ENCODE peak calls at places on chromosomes 3 and 15, in nine cellular contexts. One of them, this sample, is unnamed.

GRCh38 chr3:185066251-185066650 is 86.6 kb downstream of the C3orf70 start:
- DNase-seq in prostate gland: no peak
- DNase-seq in K562: no peak
- DNase-seq in stomach: no peak
- DNase-seq in transverse colon: no peak
- DNase-seq in GM23338: no peak
- DNase-seq in HepG2: no peak
- DNase-seq in Panc1: no peak
- DNase-seq in sigmoid colon: no peak
- DNase-seq in this sample: no peak

GRCh38 chr15:82731527-82731926 is 21.9 kb upstream of the AP3B2 start:
- DNase-seq in transverse colon: no peak
- DNase-seq in HepG2: no peak
- DNase-seq in stomach: no peak
- DNase-seq in prostate gland: no peak
- DNase-seq in GM23338: no peak
- DNase-seq in Panc1: no peak
- DNase-seq in K562: no peak
- DNase-seq in sigmoid colon: no peak
- DNase-seq in this sample: no peak

GRCh38 chr3:195007794-195008193 is 263.2 kb downstream of the XXYLT1 start:
- DNase-seq in stomach: peak
- DNase-seq in GM23338: no peak
- DNase-seq in transverse colon: no peak
- DNase-seq in prostate gland: no peak
- DNase-seq in HepG2: no peak
- DNase-seq in K562: no peak
- DNase-seq in Panc1: no peak
- DNase-seq in sigmoid colon: peak
- DNase-seq in this sample: no peak

GRCh38 chr3:149401926-149402310 is 24.5 kb upstream of the TM4SF1 start:
- DNase-seq in transverse colon: no peak
- DNase-seq in stomach: no peak
- DNase-seq in K562: no peak
- DNase-seq in GM23338: no peak
- DNase-seq in sigmoid colon: no peak
- DNase-seq in prostate gland: no peak
- DNase-seq in HepG2: peak
- DNase-seq in Panc1: no peak
- DNase-seq in this sample: no peak

GRCh38 chr15:42879390-42879912 is 41.1 kb downstream of the TTBK2 start:
- DNase-seq in K562: no peak
- DNase-seq in HepG2: no peak
- DNase-seq in stomach: no peak
- DNase-seq in transverse colon: no peak
- DNase-seq in GM23338: no peak
- DNase-seq in sigmoid colon: no peak
- DNase-seq in Panc1: no peak
- DNase-seq in prostate gland: no peak
- DNase-seq in this sample: no peak

GRCh38 chr3:47283596-47284364 is 1.0 kb downstream of the KLHL18 start:
- DNase-seq in GM23338: peak
- DNase-seq in HepG2: no peak
- DNase-seq in transverse colon: peak
- DNase-seq in prostate gland: no peak
- DNase-seq in stomach: no peak
- DNase-seq in K562: peak
- DNase-seq in sigmoid colon: peak
- DNase-seq in Panc1: no peak
- DNase-seq in this sample: no peak

GRCh38 chr3:17850448-17850847 is 108.0 kb upstream of the TBC1D5 start:
- DNase-seq in K562: no peak
- DNase-seq in Panc1: no peak
- DNase-seq in stomach: no peak
- DNase-seq in HepG2: no peak
- DNase-seq in GM23338: no peak
- DNase-seq in transverse colon: no peak
- DNase-seq in sigmoid colon: no peak
- DNase-seq in prostate gland: no peak
- DNase-seq in this sample: no peak

GRCh38 chr15:90031231-90031791 is 30.2 kb downstream of the ZNF710 start:
- DNase-seq in prostate gland: no peak
- DNase-seq in stomach: no peak
- DNase-seq in sigmoid colon: peak
- DNase-seq in HepG2: no peak
- DNase-seq in K562: no peak
- DNase-seq in Panc1: no peak
- DNase-seq in GM23338: no peak
- DNase-seq in transverse colon: peak
- DNase-seq in this sample: no peak

GRCh38 chr3:79344876-79345871 is 422.6 kb downstream of the ROBO1 start:
- DNase-seq in Panc1: no peak
- DNase-seq in K562: no peak
- DNase-seq in HepG2: no peak
- DNase-seq in prostate gland: no peak
- DNase-seq in GM23338: no peak
- DNase-seq in stomach: no peak
- DNase-seq in sigmoid colon: no peak
- DNase-seq in transverse colon: no peak
- DNase-seq in this sample: no peak

GRCh38 chr3:58052373-58053273 is 44.4 kb downstream of the FLNB start:
- DNase-seq in Panc1: peak
- DNase-seq in stomach: peak
- DNase-seq in transverse colon: peak
- DNase-seq in sigmoid colon: peak
- DNase-seq in HepG2: peak
- DNase-seq in K562: peak
- DNase-seq in GM23338: no peak
- DNase-seq in prostate gland: peak
- DNase-seq in this sample: peak

GRCh38 chr3:127953636-127954035 is 38.6 kb downstream of the KBTBD12 start:
- DNase-seq in stomach: no peak
- DNase-seq in prostate gland: no peak
- DNase-seq in HepG2: no peak
- DNase-seq in Panc1: no peak
- DNase-seq in GM23338: no peak
- DNase-seq in transverse colon: no peak
- DNase-seq in K562: no peak
- DNase-seq in sigmoid colon: no peak
- DNase-seq in this sample: no peak

GRCh38 chr3:8482960-8483665 is 18.5 kb upstream of the LMCD1 start:
- DNase-seq in prostate gland: peak
- DNase-seq in stomach: peak
- DNase-seq in sigmoid colon: peak
- DNase-seq in transverse colon: peak
- DNase-seq in GM23338: no peak
- DNase-seq in K562: no peak
- DNase-seq in HepG2: peak
- DNase-seq in Panc1: no peak
- DNase-seq in this sample: peak

GRCh38 chr3:9503283-9503682 is 50.3 kb downstream of the LHFPL4 start:
- DNase-seq in prostate gland: peak
- DNase-seq in K562: peak
- DNase-seq in GM23338: peak
- DNase-seq in sigmoid colon: peak
- DNase-seq in Panc1: peak
- DNase-seq in HepG2: peak
- DNase-seq in stomach: peak
- DNase-seq in transverse colon: peak
- DNase-seq in this sample: peak

GRCh38 chr3:180306155-180306554 is 269.4 kb upstream of the PEX5L start:
- DNase-seq in Panc1: no peak
- DNase-seq in K562: no peak
- DNase-seq in stomach: no peak
- DNase-seq in GM23338: no peak
- DNase-seq in prostate gland: no peak
- DNase-seq in transverse colon: no peak
- DNase-seq in sigmoid colon: no peak
- DNase-seq in HepG2: no peak
- DNase-seq in this sample: no peak

GRCh38 chr3:99645277-99646106 is 7.1 kb downstream of the COL8A1 start:
- DNase-seq in transverse colon: no peak
- DNase-seq in Panc1: peak
- DNase-seq in GM23338: peak
- DNase-seq in K562: peak
- DNase-seq in stomach: no peak
- DNase-seq in prostate gland: no peak
- DNase-seq in sigmoid colon: no peak
- DNase-seq in HepG2: peak
- DNase-seq in this sample: no peak

GRCh38 chr3:140953028-140953960 is 11.7 kb downstream of the SLC25A36 start:
- DNase-seq in stomach: no peak
- DNase-seq in GM23338: no peak
- DNase-seq in Panc1: no peak
- DNase-seq in transverse colon: no peak
- DNase-seq in HepG2: no peak
- DNase-seq in prostate gland: no peak
- DNase-seq in sigmoid colon: no peak
- DNase-seq in K562: peak
- DNase-seq in this sample: no peak

GRCh38 chr15:43186003-43186353 is 775 bp downstream of the CCNDBP1 start:
- DNase-seq in sigmoid colon: no peak
- DNase-seq in stomach: no peak
- DNase-seq in HepG2: no peak
- DNase-seq in transverse colon: peak
- DNase-seq in prostate gland: no peak
- DNase-seq in K562: no peak
- DNase-seq in GM23338: no peak
- DNase-seq in Panc1: no peak
- DNase-seq in this sample: no peak

GRCh38 chr15:76812381-76812780 is 92.8 kb downstream of the SCAPER start:
- DNase-seq in prostate gland: no peak
- DNase-seq in K562: no peak
- DNase-seq in GM23338: no peak
- DNase-seq in transverse colon: no peak
- DNase-seq in HepG2: no peak
- DNase-seq in Panc1: no peak
- DNase-seq in sigmoid colon: no peak
- DNase-seq in stomach: no peak
- DNase-seq in this sample: no peak
- H3K27ac ChIP-seq in prostate gland: no peak
- H3K27ac ChIP-seq in K562: no peak
- H3K27ac ChIP-seq in GM23338: no peak
- H3K27ac ChIP-seq in transverse colon: no peak
- H3K27ac ChIP-seq in HepG2: no peak
- H3K27ac ChIP-seq in Panc1: no peak
- H3K27ac ChIP-seq in sigmoid colon: no peak
- H3K27ac ChIP-seq in stomach: no peak
- H3K27ac ChIP-seq in this sample: no peak

DNA sequence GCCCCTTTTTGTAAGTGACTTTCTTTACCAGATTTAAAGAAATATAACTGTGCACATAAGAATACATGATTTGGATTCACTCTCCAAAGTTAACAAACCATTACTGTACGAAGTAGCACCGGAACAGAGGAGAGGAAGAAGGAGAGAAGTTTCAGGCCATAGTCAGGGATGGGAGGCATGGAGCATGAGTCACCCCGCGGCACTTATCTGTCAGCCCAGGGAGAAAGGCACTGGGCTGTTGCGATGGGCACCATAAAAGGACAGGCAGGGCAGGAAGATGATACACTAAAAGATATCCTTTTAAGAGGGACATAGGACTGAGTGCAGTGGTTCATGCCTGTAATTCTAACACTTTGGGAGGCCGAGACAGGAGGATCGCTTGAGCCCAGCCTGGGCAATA is 37.0 kb downstream of the TTC23 start:
- DNase-seq in GM23338: no peak
- DNase-seq in K562: no peak
- DNase-seq in sigmoid colon: peak
- DNase-seq in transverse colon: peak
- DNase-seq in prostate gland: no peak
- DNase-seq in stomach: no peak
- DNase-seq in HepG2: no peak
- DNase-seq in Panc1: no peak
- DNase-seq in this sample: no peak
- TF ChIP-seq POLR2AphosphoS5 in GM23338: no peak
- TF ChIP-seq POLR2AphosphoS5 in K562: no peak
- TF ChIP-seq POLR2AphosphoS5 in sigmoid colon: peak
- TF ChIP-seq POLR2AphosphoS5 in transverse colon: no peak
- TF ChIP-seq POLR2AphosphoS5 in prostate gland: no peak
- TF ChIP-seq POLR2AphosphoS5 in stomach: no peak
- TF ChIP-seq POLR2AphosphoS5 in HepG2: no peak
- TF ChIP-seq POLR2AphosphoS5 in Panc1: no peak
- TF ChIP-seq POLR2AphosphoS5 in this sample: no peak

DNA sequence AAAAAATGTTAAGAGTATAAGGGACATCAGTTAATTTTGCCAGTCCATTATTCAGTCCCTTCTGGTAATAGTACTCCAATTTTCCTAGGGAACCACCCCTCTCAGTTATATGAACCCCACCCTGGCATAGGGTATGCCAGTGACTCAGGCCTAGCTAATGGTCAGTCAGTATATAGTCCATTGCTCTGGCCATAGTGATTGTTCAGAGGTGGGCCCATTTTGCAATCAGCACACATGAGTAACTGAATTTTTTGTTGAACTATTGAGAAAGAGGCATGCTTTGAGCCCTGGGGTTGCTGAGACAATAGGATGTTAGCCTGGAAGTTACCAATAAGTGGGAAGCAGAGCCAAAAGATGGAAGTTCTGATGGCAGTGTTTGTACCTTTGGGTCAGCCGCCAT is 4.1 kb downstream of the LRCH3 start:
- DNase-seq in sigmoid colon: no peak
- DNase-seq in K562: no peak
- DNase-seq in GM23338: no peak
- DNase-seq in HepG2: peak
- DNase-seq in stomach: no peak
- DNase-seq in prostate gland: no peak
- DNase-seq in transverse colon: no peak
- DNase-seq in Panc1: no peak
- DNase-seq in this sample: no peak
- H3K4me3 ChIP-seq in sigmoid colon: no peak
- H3K4me3 ChIP-seq in K562: no peak
- H3K4me3 ChIP-seq in GM23338: no peak
- H3K4me3 ChIP-seq in HepG2: no peak
- H3K4me3 ChIP-seq in stomach: no peak
- H3K4me3 ChIP-seq in prostate gland: no peak
- H3K4me3 ChIP-seq in transverse colon: no peak
- H3K4me3 ChIP-seq in Panc1: no peak
- H3K4me3 ChIP-seq in this sample: no peak

DNA sequence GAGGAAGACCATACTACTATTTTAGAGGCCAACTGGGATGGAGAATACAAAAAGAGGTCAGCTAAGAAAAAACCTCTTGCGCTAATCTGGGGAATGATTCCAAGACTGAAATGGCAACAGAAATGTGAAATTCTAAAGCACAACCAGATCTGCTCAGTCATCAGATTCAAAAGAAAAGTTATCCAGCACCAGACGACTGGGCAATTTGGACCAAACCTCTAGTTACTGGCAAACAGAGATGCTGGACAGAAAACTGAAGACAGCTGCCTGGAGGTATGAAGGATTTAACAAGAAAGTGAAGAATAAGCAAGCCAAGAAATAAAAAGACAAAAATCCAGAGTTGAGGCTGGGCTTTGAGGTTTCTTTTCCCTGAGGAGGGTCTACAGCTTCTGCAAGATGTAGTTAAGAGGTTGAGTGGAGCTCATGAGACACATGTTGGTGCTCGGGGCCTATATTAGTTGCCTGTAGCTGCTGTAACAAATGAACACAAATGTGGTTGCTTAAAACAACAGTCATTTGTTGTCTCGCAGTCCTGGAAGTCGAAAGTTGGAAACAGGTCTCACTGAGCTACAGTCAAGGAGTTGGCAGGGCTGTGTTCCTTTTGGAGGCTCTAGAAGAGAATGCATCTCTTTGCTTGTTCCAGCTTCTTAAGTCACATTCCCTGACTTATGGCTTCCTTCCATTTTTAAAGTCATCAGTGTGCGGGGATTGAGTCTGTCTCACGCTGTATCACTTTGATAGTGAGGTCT is 119.8 kb downstream of the ATP10A start:
- DNase-seq in HepG2: no peak
- DNase-seq in sigmoid colon: peak
- DNase-seq in stomach: no peak
- DNase-seq in GM23338: no peak
- DNase-seq in prostate gland: no peak
- DNase-seq in transverse colon: no peak
- DNase-seq in Panc1: no peak
- DNase-seq in K562: no peak
- DNase-seq in this sample: no peak
- H3K27ac ChIP-seq in HepG2: no peak
- H3K27ac ChIP-seq in sigmoid colon: no peak
- H3K27ac ChIP-seq in stomach: no peak
- H3K27ac ChIP-seq in GM23338: no peak
- H3K27ac ChIP-seq in prostate gland: no peak
- H3K27ac ChIP-seq in transverse colon: no peak
- H3K27ac ChIP-seq in Panc1: no peak
- H3K27ac ChIP-seq in K562: no peak
- H3K27ac ChIP-seq in this sample: no peak

This sample was measured in breast epithelium.